ENCODE peak calls at places on chromosome 15, in four cellular contexts. One of them, this sample, is unnamed.

GRCh38 chr15:25060996-25061620 is 106.3 kb downstream of the SNRPN start:
- DNase-seq in CD14-positive monocyte: peak; percentile 23
- DNase-seq in sigmoid colon: no peak
- DNase-seq in AG04449: no peak
- DNase-seq in this sample: peak; percentile 44

GRCh38 chr15:50112488-50113186 is 6.4 kb downstream of the ATP8B4 start:
- DNase-seq in CD14-positive monocyte: no peak
- DNase-seq in sigmoid colon: no peak
- DNase-seq in AG04449: no peak
- DNase-seq in this sample: no peak

GRCh38 chr15:62107561-62108110 is 40.9 kb downstream of the C2CD4A start:
- DNase-seq in CD14-positive monocyte: no peak
- DNase-seq in sigmoid colon: no peak
- DNase-seq in AG04449: no peak
- DNase-seq in this sample: no peak

GRCh38 chr15:29734917-29735572 is 87.2 kb downstream of the TJP1 start:
- DNase-seq in CD14-positive monocyte: no peak
- DNase-seq in sigmoid colon: no peak
- DNase-seq in AG04449: no peak
- DNase-seq in this sample: no peak

GRCh38 chr15:90750186-90750585 is 33.0 kb downstream of the BLM start:
- DNase-seq in CD14-positive monocyte: peak; percentile 52
- DNase-seq in sigmoid colon: no peak
- DNase-seq in AG04449: no peak
- DNase-seq in this sample: no peak

GRCh38 chr15:90270502-90271150 is 5.2 kb downstream of the NGRN start:
- DNase-seq in CD14-positive monocyte: peak; percentile 23
- DNase-seq in sigmoid colon: no peak
- DNase-seq in AG04449: no peak
- DNase-seq in this sample: no peak

GRCh38 chr15:62624541-62625399 is 417.8 kb upstream of the TPM1 start:
- DNase-seq in CD14-positive monocyte: no peak
- DNase-seq in sigmoid colon: no peak
- DNase-seq in AG04449: no peak
- DNase-seq in this sample: no peak

GRCh38 chr15:59532770-59533379 is 78.7 kb upstream of the GCNT3 start:
- DNase-seq in CD14-positive monocyte: no peak
- DNase-seq in sigmoid colon: peak; percentile 14
- DNase-seq in AG04449: no peak
- DNase-seq in this sample: no peak

GRCh38 chr15:96502196-96502595 is 171.7 kb downstream of the NR2F2 start:
- DNase-seq in CD14-positive monocyte: no peak
- DNase-seq in sigmoid colon: no peak
- DNase-seq in AG04449: no peak
- DNase-seq in this sample: no peak

GRCh38 chr15:72604794-72605193 is 49.7 kb upstream of the GOLGA6B start:
- DNase-seq in CD14-positive monocyte: no peak
- DNase-seq in sigmoid colon: no peak
- DNase-seq in AG04449: no peak
- DNase-seq in this sample: no peak

GRCh38 chr15:72599855-72600464 is 54.5 kb upstream of the GOLGA6B start:
- DNase-seq in CD14-positive monocyte: no peak
- DNase-seq in sigmoid colon: no peak
- DNase-seq in AG04449: no peak
- DNase-seq in this sample: no peak
- TF ChIP-seq CTCF in CD14-positive monocyte: peak; percentile 73
- TF ChIP-seq CTCF in sigmoid colon: peak; percentile 26
- TF ChIP-seq CTCF in AG04449: peak; percentile 60
- TF ChIP-seq CTCF in this sample: peak; percentile 89

GRCh38 chr15:31367021-31367729 is 40.5 kb downstream of the KLF13 start:
- DNase-seq in CD14-positive monocyte: no peak
- DNase-seq in sigmoid colon: no peak
- DNase-seq in AG04449: no peak
- DNase-seq in this sample: no peak

GRCh38 chr15:31365032-31365654 is 38.5 kb downstream of the KLF13 start:
- DNase-seq in CD14-positive monocyte: no peak
- DNase-seq in sigmoid colon: no peak
- DNase-seq in AG04449: no peak
- DNase-seq in this sample: no peak

GRCh38 chr15:31364301-31365031 is 37.8 kb downstream of the KLF13 start:
- DNase-seq in CD14-positive monocyte: no peak
- DNase-seq in sigmoid colon: no peak
- DNase-seq in AG04449: no peak
- DNase-seq in this sample: no peak

GRCh38 chr15:31366169-31366734 is 39.6 kb downstream of the KLF13 start:
- DNase-seq in CD14-positive monocyte: no peak
- DNase-seq in sigmoid colon: peak; percentile 87
- DNase-seq in AG04449: no peak
- DNase-seq in this sample: peak; percentile 73

GRCh38 chr15:31365655-31366127 is 39.1 kb downstream of the KLF13 start:
- DNase-seq in CD14-positive monocyte: peak; percentile 74
- DNase-seq in sigmoid colon: peak; percentile 99
- DNase-seq in AG04449: no peak
- DNase-seq in this sample: peak; percentile 82
- TF ChIP-seq CTCF in CD14-positive monocyte: peak; percentile 69
- TF ChIP-seq CTCF in sigmoid colon: peak; percentile 34
- TF ChIP-seq CTCF in AG04449: peak; percentile 47
- TF ChIP-seq CTCF in this sample: peak; percentile 53

DNA sequence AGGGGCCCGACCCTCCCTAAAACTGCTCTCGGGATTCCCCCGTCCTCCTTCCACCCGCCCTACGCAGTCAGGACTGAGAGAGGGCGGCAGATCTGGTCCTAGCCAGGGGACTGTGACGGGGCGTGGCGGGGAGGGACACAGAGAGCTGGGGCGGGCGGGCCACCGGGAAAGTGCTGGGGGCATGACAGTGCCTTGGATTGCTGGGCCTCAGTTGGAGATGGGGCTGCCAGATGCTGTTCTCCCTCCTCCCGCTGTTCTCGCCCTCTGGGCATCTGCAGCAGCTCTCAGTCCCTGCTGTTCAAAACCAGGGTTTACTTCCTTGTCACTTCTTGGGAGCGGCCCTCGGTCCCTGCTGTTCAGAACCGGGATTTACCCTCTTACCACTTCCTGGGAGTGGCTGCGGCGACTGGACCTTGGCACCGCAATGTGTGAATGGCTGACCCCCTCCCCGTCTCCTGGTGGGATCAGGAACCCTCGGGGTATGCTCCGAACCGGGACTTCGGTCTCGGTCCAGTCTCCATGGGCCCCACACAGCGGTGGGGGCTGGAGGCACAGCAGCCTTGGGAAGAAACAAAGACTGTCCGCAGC is 1.8 kb upstream of the RPP25 start:
- DNase-seq in CD14-positive monocyte: no peak
- DNase-seq in sigmoid colon: peak; percentile 78
- DNase-seq in AG04449: no peak
- DNase-seq in this sample: no peak
- TF ChIP-seq CTCF in CD14-positive monocyte: no peak
- TF ChIP-seq CTCF in sigmoid colon: peak; percentile 41
- TF ChIP-seq CTCF in AG04449: no peak
- TF ChIP-seq CTCF in this sample: peak; percentile 65

GRCh38 chr15:31605467-31605931 is 278.9 kb downstream of the KLF13 start:
- DNase-seq in CD14-positive monocyte: no peak
- DNase-seq in sigmoid colon: no peak
- DNase-seq in AG04449: no peak
- DNase-seq in this sample: no peak
- TF ChIP-seq CTCF in CD14-positive monocyte: no peak
- TF ChIP-seq CTCF in sigmoid colon: no peak
- TF ChIP-seq CTCF in AG04449: no peak
- TF ChIP-seq CTCF in this sample: peak; percentile 30

GRCh38 chr15:94845391-94845718 is 614.0 kb downstream of the MCTP2 start:
- DNase-seq in CD14-positive monocyte: no peak
- DNase-seq in sigmoid colon: no peak
- DNase-seq in AG04449: no peak
- DNase-seq in this sample: no peak
- TF ChIP-seq CTCF in CD14-positive monocyte: no peak
- TF ChIP-seq CTCF in sigmoid colon: no peak
- TF ChIP-seq CTCF in AG04449: no peak
- TF ChIP-seq CTCF in this sample: no peak

This sample was measured in chondrocyte.